ENCODE peak calls at places on chromosomes 5 and 9, in seven cellular contexts. C, J, L, Q, R, H and D are unnamed samples.

GRCh38 chr5:170907758-170908157 is 45.9 kb downstream of the RANBP17 start:
- DNase-seq in H (no peak), R (no peak), C (no peak), J (peak), L (no peak), Q (no peak), D (peak)

GRCh38 chr9:90870646-90871326 is 69.2 kb downstream of the SYK start:
- DNase-seq in L (peak), R (no peak), H (peak), C (peak), J (peak), Q (no peak), D (peak)

GRCh38 chr9:18255747-18256146 is 218.2 kb upstream of the ADAMTSL1 start:
- DNase-seq in Q (no peak), R (no peak), H (no peak), J (no peak), C (no peak), L (no peak), D (no peak)

GRCh38 chr9:70639853-70640814 is 225.7 kb upstream of the KLF9 start:
- DNase-seq in C (peak), H (no peak), J (peak), Q (no peak), L (no peak), R (no peak), D (peak)

GRCh38 chr5:6762116-6762515 is 48.9 kb downstream of the TENT4A start:
- DNase-seq in L (no peak), H (no peak), J (no peak), C (no peak), R (no peak), Q (no peak), D (no peak)

GRCh38 chr5:96329294-96329693 is 103.8 kb downstream of the PCSK1 start:
- DNase-seq in R (no peak), H (no peak), J (no peak), Q (no peak), C (no peak), L (no peak), D (no peak)

GRCh38 chr5:149345147-149345891 is at the start of gene GRPEL2:
- DNase-seq in R (peak), Q (peak), C (peak), J (peak), L (peak), H (peak), D (peak)

GRCh38 chr5:2038337-2039179 is 155.8 kb upstream of the IRX4 start:
- DNase-seq in R (peak), Q (no peak), C (peak), J (peak), L (peak), H (peak), D (peak)

GRCh38 chr9:38083858-38084555 is 15.0 kb upstream of the SHB start:
- DNase-seq in R (no peak), Q (no peak), H (peak), L (no peak), J (peak), C (no peak), D (no peak)